ENCODE peak calls at places on chromosome 16, in four cellular contexts. One of them, this sample, is unnamed.

GRCh38 chr16:2183671-2184070 is 12.7 kb downstream of the CASKIN1 start:
- DNase-seq in Peyer's patch: no peak
- DNase-seq in neural crest cell: no peak
- DNase-seq in heart left ventricle: no peak
- DNase-seq in this sample: no peak

GRCh38 chr16:1823821-1824220 is 2.8 kb downstream of the HAGH start:
- DNase-seq in Peyer's patch: no peak
- DNase-seq in heart left ventricle: no peak
- DNase-seq in neural crest cell: no peak
- DNase-seq in this sample: no peak

GRCh38 chr16:8867483-8868271 is 1.1 kb downstream of the CARHSP1 start:
- DNase-seq in Peyer's patch: peak
- DNase-seq in neural crest cell: no peak
- DNase-seq in heart left ventricle: peak
- DNase-seq in this sample: peak

GRCh38 chr16:60073376-60073775 is 1339.3 kb upstream of the GOT2 start:
- DNase-seq in neural crest cell: no peak
- DNase-seq in Peyer's patch: no peak
- DNase-seq in heart left ventricle: no peak
- DNase-seq in this sample: no peak

GRCh38 chr16:56995136-56995805 is 5.9 kb downstream of the NLRC5 start:
- DNase-seq in heart left ventricle: no peak
- DNase-seq in neural crest cell: no peak
- DNase-seq in Peyer's patch: no peak
- DNase-seq in this sample: no peak

GRCh38 chr16:23348579-23349469 is 46.7 kb downstream of the SCNN1B start:
- DNase-seq in Peyer's patch: no peak
- DNase-seq in neural crest cell: no peak
- DNase-seq in heart left ventricle: no peak
- DNase-seq in this sample: no peak

GRCh38 chr16:2033057-2033911 is 6.6 kb downstream of the NHERF2 start:
- DNase-seq in Peyer's patch: no peak
- DNase-seq in heart left ventricle: peak
- DNase-seq in neural crest cell: no peak
- DNase-seq in this sample: peak

GRCh38 chr16:85475233-85475632 is 137.9 kb upstream of the GSE1 start:
- DNase-seq in neural crest cell: no peak
- DNase-seq in Peyer's patch: no peak
- DNase-seq in heart left ventricle: no peak
- DNase-seq in this sample: no peak

GRCh38 chr16:65049679-65050078 is 72.2 kb downstream of the CDH11 start:
- DNase-seq in heart left ventricle: no peak
- DNase-seq in neural crest cell: no peak
- DNase-seq in Peyer's patch: no peak
- DNase-seq in this sample: no peak

GRCh38 chr16:21638573-21638975 is 13.8 kb downstream of the IGSF6 start:
- DNase-seq in heart left ventricle: no peak
- DNase-seq in Peyer's patch: no peak
- DNase-seq in neural crest cell: no peak
- DNase-seq in this sample: no peak

GRCh38 chr16:48498761-48499600 is 111.0 kb downstream of the N4BP1 start:
- DNase-seq in heart left ventricle: no peak
- DNase-seq in neural crest cell: no peak
- DNase-seq in Peyer's patch: no peak
- DNase-seq in this sample: no peak

GRCh38 chr16:59341368-59341767 is 607.3 kb upstream of the GOT2 start:
- DNase-seq in neural crest cell: no peak
- DNase-seq in heart left ventricle: no peak
- DNase-seq in Peyer's patch: no peak
- DNase-seq in this sample: no peak

GRCh38 chr16:89042711-89043551 is 50.7 kb upstream of the ACSF3 start:
- DNase-seq in Peyer's patch: no peak
- DNase-seq in neural crest cell: no peak
- DNase-seq in heart left ventricle: no peak
- DNase-seq in this sample: no peak

GRCh38 chr16:21267298-21267697 is 10.8 kb downstream of the CRYM start:
- DNase-seq in heart left ventricle: no peak
- DNase-seq in Peyer's patch: no peak
- DNase-seq in neural crest cell: no peak
- DNase-seq in this sample: no peak

GRCh38 chr16:20944861-20945390 is 44.4 kb downstream of the LYRM1 start:
- DNase-seq in heart left ventricle: no peak
- DNase-seq in Peyer's patch: no peak
- DNase-seq in neural crest cell: no peak
- DNase-seq in this sample: no peak

GRCh38 chr16:19119564-19119963 is 5.8 kb downstream of the ITPRIPL2 start:
- DNase-seq in heart left ventricle: no peak
- DNase-seq in neural crest cell: no peak
- DNase-seq in Peyer's patch: no peak
- DNase-seq in this sample: no peak

GRCh38 chr16:81723098-81723723 is 55.9 kb upstream of the PLCG2 start:
- DNase-seq in neural crest cell: peak
- DNase-seq in Peyer's patch: no peak
- DNase-seq in heart left ventricle: peak
- DNase-seq in this sample: no peak

GRCh38 chr16:59342669-59343068 is 608.6 kb upstream of the GOT2 start:
- DNase-seq in Peyer's patch: no peak
- DNase-seq in heart left ventricle: no peak
- DNase-seq in neural crest cell: no peak
- DNase-seq in this sample: no peak

GRCh38 chr16:84194470-84195200 is 3.7 kb downstream of the ADAD2 start:
- DNase-seq in Peyer's patch: peak
- DNase-seq in heart left ventricle: no peak
- DNase-seq in neural crest cell: no peak
- DNase-seq in this sample: no peak

GRCh38 chr16:57235128-57236092 is 9.6 kb upstream of the ARL2BP start:
- DNase-seq in Peyer's patch: no peak
- DNase-seq in heart left ventricle: no peak
- DNase-seq in neural crest cell: no peak
- DNase-seq in this sample: no peak

GRCh38 chr16:81752225-81752875 is 26.7 kb upstream of the PLCG2 start:
- DNase-seq in Peyer's patch: peak
- DNase-seq in neural crest cell: no peak
- DNase-seq in heart left ventricle: peak
- DNase-seq in this sample: no peak

GRCh38 chr16:71610936-71611871 is 14.8 kb upstream of the MARVELD3 start:
- DNase-seq in heart left ventricle: peak
- DNase-seq in neural crest cell: peak
- DNase-seq in Peyer's patch: peak
- DNase-seq in this sample: peak

GRCh38 chr16:81652798-81653505 is 126.1 kb upstream of the PLCG2 start:
- DNase-seq in neural crest cell: no peak
- DNase-seq in Peyer's patch: no peak
- DNase-seq in heart left ventricle: no peak
- DNase-seq in this sample: no peak

GRCh38 chr16:54282923-54283734 is 3.5 kb downstream of the IRX3 start:
- DNase-seq in heart left ventricle: no peak
- DNase-seq in neural crest cell: no peak
- DNase-seq in Peyer's patch: no peak
- DNase-seq in this sample: peak

GRCh38 chr16:10828851-10829331 is 10.3 kb upstream of the TVP23A start:
- DNase-seq in neural crest cell: no peak
- DNase-seq in heart left ventricle: peak
- DNase-seq in Peyer's patch: peak
- DNase-seq in this sample: no peak

GRCh38 chr16:84286568-84287220 is 8.0 kb upstream of the WFDC1 start:
- DNase-seq in heart left ventricle: peak
- DNase-seq in Peyer's patch: no peak
- DNase-seq in neural crest cell: no peak
- DNase-seq in this sample: no peak

GRCh38 chr16:29806096-29806579 is at the start of gene MAZ:
- DNase-seq in Peyer's patch: peak
- DNase-seq in neural crest cell: peak
- DNase-seq in heart left ventricle: no peak
- DNase-seq in this sample: no peak

GRCh38 chr16:60776311-60776710 is 1259.9 kb downstream of the CDH8 start:
- DNase-seq in heart left ventricle: no peak
- DNase-seq in Peyer's patch: no peak
- DNase-seq in neural crest cell: no peak
- DNase-seq in this sample: no peak

GRCh38 chr16:11328172-11329079 is 16.8 kb upstream of the RMI2 start:
- DNase-seq in heart left ventricle: peak
- DNase-seq in Peyer's patch: peak
- DNase-seq in neural crest cell: peak
- DNase-seq in this sample: no peak

GRCh38 chr16:31050280-31051030 is 17.1 kb downstream of the STX4 start:
- DNase-seq in heart left ventricle: no peak
- DNase-seq in Peyer's patch: no peak
- DNase-seq in neural crest cell: no peak
- DNase-seq in this sample: no peak

GRCh38 chr16:89344846-89345577 is 127.5 kb downstream of the ZNF778 start:
- DNase-seq in heart left ventricle: no peak
- DNase-seq in neural crest cell: no peak
- DNase-seq in Peyer's patch: no peak
- DNase-seq in this sample: no peak

GRCh38 chr16:35747658-35748455 is 2288.4 kb downstream of the TP53TG3F start:
- DNase-seq in heart left ventricle: no peak
- DNase-seq in neural crest cell: no peak
- DNase-seq in Peyer's patch: no peak
- DNase-seq in this sample: no peak

GRCh38 chr16:85607796-85608514 is 5.2 kb upstream of the GSE1 start:
- DNase-seq in neural crest cell: no peak
- DNase-seq in heart left ventricle: no peak
- DNase-seq in Peyer's patch: no peak
- DNase-seq in this sample: no peak

GRCh38 chr16:60564588-60564987 is 1471.7 kb downstream of the CDH8 start:
- DNase-seq in heart left ventricle: no peak
- DNase-seq in neural crest cell: no peak
- DNase-seq in Peyer's patch: no peak
- DNase-seq in this sample: no peak

DNA sequence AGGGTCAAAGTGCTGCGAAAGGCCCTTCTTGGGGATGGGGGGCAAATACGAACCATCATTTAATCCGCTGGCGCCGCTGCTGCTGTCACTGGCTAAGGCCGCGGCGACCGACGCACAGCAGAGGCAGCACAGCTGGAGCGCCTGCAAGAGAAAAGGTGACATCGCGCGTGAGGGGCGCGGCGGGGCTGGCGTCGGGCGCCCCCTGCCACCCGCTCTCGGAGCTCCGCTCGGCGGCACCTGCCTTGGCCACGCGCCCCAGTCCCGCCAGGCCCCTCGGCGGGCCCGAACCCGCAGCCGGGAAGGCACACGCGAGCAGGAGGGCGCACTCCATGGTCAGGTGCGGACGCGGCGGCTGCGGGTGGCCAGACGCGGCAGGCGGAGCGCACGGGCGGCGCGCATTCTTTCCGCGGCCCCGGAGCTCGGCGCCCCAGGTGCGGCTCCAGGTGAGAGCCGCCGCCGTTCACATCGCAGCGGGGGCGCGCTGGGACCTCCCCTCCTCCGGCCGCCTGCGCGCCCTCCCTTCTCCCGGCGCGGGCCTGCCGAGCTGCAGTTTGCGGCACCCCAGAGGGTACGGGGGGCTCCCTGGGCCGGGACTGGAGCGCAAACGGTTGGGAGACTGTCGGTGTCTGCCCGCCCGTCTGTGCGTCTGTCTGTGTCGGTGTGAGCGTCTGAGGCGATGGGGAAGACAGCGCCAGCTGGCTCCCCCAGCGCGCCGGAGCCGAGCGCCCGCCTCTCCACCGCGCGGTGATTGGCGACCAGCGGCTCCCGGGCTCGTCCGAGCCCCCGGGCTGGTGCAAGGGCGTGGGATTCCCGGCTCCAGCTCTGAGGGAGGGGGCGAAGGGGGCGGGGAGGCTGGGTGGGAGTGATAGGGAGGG is at the start of gene ADAMTS18:
- DNase-seq in Peyer's patch: no peak
- DNase-seq in heart left ventricle: no peak
- DNase-seq in neural crest cell: no peak
- DNase-seq in this sample: peak
- TF ChIP-seq CTCF in Peyer's patch: no peak
- TF ChIP-seq CTCF in heart left ventricle: no peak
- TF ChIP-seq CTCF in neural crest cell: no peak
- TF ChIP-seq CTCF in this sample: no peak

GRCh38 chr16:7513429-7513828 is 180.8 kb downstream of the RBFOX1 start:
- DNase-seq in neural crest cell: no peak
- DNase-seq in heart left ventricle: no peak
- DNase-seq in Peyer's patch: no peak
- DNase-seq in this sample: no peak
- TF ChIP-seq CTCF in neural crest cell: peak
- TF ChIP-seq CTCF in heart left ventricle: peak
- TF ChIP-seq CTCF in Peyer's patch: no peak
- TF ChIP-seq CTCF in this sample: no peak

GRCh38 chr16:87841608-87842208 is 27.6 kb downstream of the SLC7A5 start:
- DNase-seq in heart left ventricle: no peak
- DNase-seq in neural crest cell: no peak
- DNase-seq in Peyer's patch: no peak
- DNase-seq in this sample: no peak

GRCh38 chr16:87844374-87844733 is 25.0 kb downstream of the SLC7A5 start:
- DNase-seq in neural crest cell: no peak
- DNase-seq in Peyer's patch: no peak
- DNase-seq in heart left ventricle: peak
- DNase-seq in this sample: no peak

GRCh38 chr16:87843678-87844373 is 25.5 kb downstream of the SLC7A5 start:
- DNase-seq in neural crest cell: no peak
- DNase-seq in Peyer's patch: no peak
- DNase-seq in heart left ventricle: no peak
- DNase-seq in this sample: no peak

GRCh38 chr16:87840462-87840978 is 28.8 kb downstream of the SLC7A5 start:
- DNase-seq in neural crest cell: no peak
- DNase-seq in heart left ventricle: no peak
- DNase-seq in Peyer's patch: no peak
- DNase-seq in this sample: no peak

GRCh38 chr16:87842209-87842869 is 27.0 kb downstream of the SLC7A5 start:
- DNase-seq in heart left ventricle: no peak
- DNase-seq in Peyer's patch: no peak
- DNase-seq in neural crest cell: no peak
- DNase-seq in this sample: no peak
- TF ChIP-seq CTCF in heart left ventricle: no peak
- TF ChIP-seq CTCF in Peyer's patch: no peak
- TF ChIP-seq CTCF in neural crest cell: no peak
- TF ChIP-seq CTCF in this sample: no peak

DNA sequence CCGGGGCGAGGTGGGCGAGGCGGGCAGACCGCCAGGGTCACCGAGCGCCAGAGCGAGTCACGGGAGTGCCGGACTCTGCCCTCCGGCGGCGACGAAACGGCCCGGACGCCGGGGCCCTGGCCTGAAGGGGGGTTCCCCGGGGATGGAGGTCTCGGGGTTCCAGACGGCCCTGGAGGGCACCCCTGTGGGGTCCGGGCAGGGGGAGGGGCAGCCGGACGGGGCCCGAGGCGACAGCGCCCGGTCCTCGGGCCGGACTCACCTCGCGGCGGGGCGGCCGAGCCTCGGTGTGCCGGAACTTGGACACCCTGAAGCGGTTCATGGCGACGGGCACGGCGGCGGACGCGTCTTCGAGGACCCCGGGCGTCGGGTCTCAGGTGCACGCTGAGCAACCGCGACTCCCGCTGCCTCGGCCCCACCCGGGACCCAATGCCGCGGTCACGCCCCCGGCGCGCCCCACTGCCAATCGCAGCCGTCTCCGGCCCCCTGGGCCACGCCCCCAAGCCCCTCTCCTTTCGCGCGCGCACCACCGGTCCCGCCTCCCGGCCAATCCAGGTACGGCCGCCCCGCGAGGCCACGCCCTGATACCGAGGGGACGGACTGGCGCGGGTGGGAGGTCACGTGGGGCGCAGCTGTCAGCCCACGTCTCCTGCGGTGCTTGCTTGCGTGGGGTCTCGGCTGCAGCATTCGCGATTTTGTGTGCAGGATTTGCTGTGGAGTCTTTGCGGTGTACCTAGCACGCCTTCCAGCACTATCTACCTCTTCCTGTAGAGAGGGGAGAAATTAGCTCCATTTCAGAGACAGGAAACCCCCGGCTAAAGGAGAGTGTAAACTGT is at the start of gene CORO7:
- DNase-seq in heart left ventricle: peak
- DNase-seq in neural crest cell: peak
- DNase-seq in Peyer's patch: peak
- DNase-seq in this sample: peak
- TF ChIP-seq CTCF in heart left ventricle: no peak
- TF ChIP-seq CTCF in neural crest cell: peak
- TF ChIP-seq CTCF in Peyer's patch: peak
- TF ChIP-seq CTCF in this sample: peak